ENCODE peak calls at places on chromosomes 11 and 22, in six cellular contexts. K is NCI-H187 treated with DMSO at 0.1 percent for 48 hours; N is mucosa of descending colon; R is stimulated activated CD4-positive, alpha-beta T cell treated with anti-CD3 and anti-CD28 coated beads, TNF-alpha, amount 100 ng/mL, for 1 hour; I is Calu3; P is GDM1. J is an unnamed sample.

GRCh38 chr11:34161812-34162506 is 56.5 kb downstream of the NAT10 start:
- DNase-seq in P (no peak), I (no peak), N (no peak), K (no peak), R (no peak), J (no peak)

GRCh38 chr11:12715941-12716340 is 41.7 kb downstream of the TEAD1 start:
- DNase-seq in K (no peak), I (no peak), R (no peak), N (no peak), P (no peak), J (no peak)

GRCh38 chr22:27171212-27171611 is 513.8 kb downstream of the MIAT start:
- DNase-seq in K (no peak), N (no peak), I (no peak), R (no peak), P (no peak), J (no peak)

GRCh38 chr11:63802637-63803414 is 10.4 kb upstream of the SPINDOC start:
- DNase-seq in R (no peak), P (no peak), I (no peak), K (peak), N (no peak), J (peak)

GRCh38 chr11:69899957-69900821 is 81.0 kb upstream of the FGF3 start:
- DNase-seq in K (no peak), R (no peak), I (peak), P (no peak), N (peak), J (no peak)

GRCh38 chr11:1841511-1842148 is 2.8 kb downstream of the TNNI2 start:
- DNase-seq in N (peak), K (no peak), I (no peak), P (no peak), R (no peak), J (no peak)

GRCh38 chr11:132228756-132229325 is 858.4 kb downstream of the NTM start:
- DNase-seq in I (no peak), R (no peak), K (no peak), N (no peak), P (no peak), J (no peak)

GRCh38 chr11:22878604-22879003 is 18.3 kb upstream of the CCDC179 start:
- DNase-seq in R (no peak), I (no peak), P (no peak), K (no peak), N (no peak), J (no peak)

GRCh38 chr11:41926339-41926738 is 466.9 kb upstream of the LRRC4C start:
- DNase-seq in R (no peak), I (no peak), K (no peak), N (no peak), P (no peak), J (no peak)

GRCh38 chr11:32571039-32571438 is 12.6 kb upstream of the EIF3M start:
- DNase-seq in N (no peak), I (no peak), R (no peak), K (no peak), P (no peak), J (no peak)

GRCh38 chr11:127247261-127247660 is 246.7 kb upstream of the KIRREL3 start:
- DNase-seq in P (no peak), N (no peak), K (peak), R (no peak), I (no peak), J (no peak)

GRCh38 chr22:25848954-25849353 is 107.0 kb downstream of the MYO18B start:
- DNase-seq in N (no peak), P (no peak), I (no peak), K (no peak), R (no peak), J (no peak)

GRCh38 chr22:21621891-21622623 is 7.8 kb downstream of the YDJC start:
- DNase-seq in K (no peak), R (no peak), P (no peak), N (no peak), I (no peak), J (no peak)

GRCh38 chr11:29251738-29252137 is 765.1 kb downstream of the KCNA4 start:
- DNase-seq in R (no peak), K (no peak), N (no peak), P (no peak), I (no peak), J (no peak)

GRCh38 chr11:85682330-85683305 is 3.4 kb downstream of the CCDC89 start:
- DNase-seq in N (peak), K (peak), I (no peak), P (peak), R (no peak), J (no peak)

GRCh38 chr11:44275241-44275640 is 34.7 kb downstream of the ALX4 start:
- DNase-seq in N (no peak), K (no peak), R (no peak), I (no peak), P (no peak), J (no peak)

GRCh38 chr22:32745251-32745995 is 56.1 kb upstream of the TIMP3 start:
- DNase-seq in N (no peak), R (no peak), I (peak), P (no peak), K (no peak), J (peak)

GRCh38 chr11:13105237-13105844 is 96.2 kb downstream of the RASSF10 start:
- DNase-seq in N (no peak), P (peak), I (peak), K (peak), R (no peak), J (no peak)

GRCh38 chr11:63985812-63986155 is 454 bp upstream of the OTUB1 start:
- DNase-seq in P (no peak), R (peak), I (peak), N (peak), K (no peak), J (no peak)

GRCh38 chr11:60947666-60948065 is 4.3 kb downstream of the SLC15A3 start:
- DNase-seq in I (no peak), K (no peak), R (no peak), N (no peak), P (no peak), J (no peak)

GRCh38 chr22:46788426-46789168 is 26.1 kb downstream of the TBC1D22A start:
- DNase-seq in N (no peak), I (no peak), P (no peak), R (no peak), K (no peak), J (no peak)

GRCh38 chr11:13869404-13869886 is 93.1 kb upstream of the SPON1 start:
- DNase-seq in R (no peak), K (no peak), N (no peak), I (no peak), P (no peak), J (no peak)

GRCh38 chr11:3161309-3161708 is 3.8 kb downstream of the OSBPL5 start:
- DNase-seq in P (no peak), K (no peak), I (no peak), N (peak), R (no peak), J (no peak)

GRCh38 chr22:26770624-26771023 is 113.2 kb downstream of the MIAT start:
- DNase-seq in I (no peak), N (no peak), K (no peak), P (no peak), R (no peak), J (peak)

GRCh38 chr22:24423519-24424000 is 3.8 kb upstream of the ADORA2A start:
- DNase-seq in R (no peak), I (peak), K (no peak), P (no peak), N (peak), J (no peak)

GRCh38 chr11:35059040-35059439 is 79.9 kb upstream of the CD44 start:
- DNase-seq in K (no peak), P (no peak), R (no peak), N (no peak), I (no peak), J (no peak)

GRCh38 chr11:86251285-86251830 is 6.8 kb downstream of the EED start:
- DNase-seq in P (no peak), I (no peak), R (no peak), K (no peak), N (no peak), J (no peak)

GRCh38 chr11:113234888-113235287 is 79.5 kb upstream of the TTC12 start:
- DNase-seq in I (no peak), N (no peak), K (no peak), P (no peak), R (no peak), J (no peak)

GRCh38 chr11:46697303-46697702 is 3.1 kb downstream of the ARHGAP1 start:
- DNase-seq in N (no peak), K (no peak), P (no peak), R (no peak), I (no peak), J (no peak)

GRCh38 chr11:69834811-69835800 is 15.9 kb upstream of the FGF3 start:
- DNase-seq in K (no peak), R (no peak), N (no peak), I (no peak), P (no peak), J (no peak)

GRCh38 chr22:29149841-29150555 is 55.7 kb upstream of the EMID1 start:
- DNase-seq in R (no peak), N (no peak), P (no peak), K (no peak), I (no peak), J (no peak)

GRCh38 chr11:46003647-46004046 is 81.2 kb downstream of the LARGE2 start:
- DNase-seq in N (no peak), R (no peak), K (no peak), I (no peak), P (peak), J (no peak)

GRCh38 chr22:16988257-16988656 is 19.8 kb downstream of the GAB4 start:
- DNase-seq in R (no peak), I (no peak), N (no peak), P (no peak), K (no peak), J (no peak)

GRCh38 chr11:119873761-119874421 is 144.9 kb upstream of the NECTIN1 start:
- DNase-seq in R (no peak), N (no peak), K (no peak), I (no peak), P (no peak), J (no peak)

GRCh38 chr11:59556883-59557205 is 45.5 kb downstream of the OR4D9 start:
- DNase-seq in N (no peak), K (no peak), R (no peak), I (no peak), P (no peak), J (no peak)

GRCh38 chr11:133163463-133164419 is 368.6 kb downstream of the OPCML start:
- DNase-seq in R (no peak), P (no peak), K (no peak), I (peak), N (no peak), J (peak)

GRCh38 chr22:30205281-30206115 is 41.1 kb downstream of the LIF start:
- DNase-seq in K (no peak), I (no peak), N (no peak), R (no peak), P (no peak), J (peak)

GRCh38 chr11:70415642-70416395 is 17.5 kb downstream of the CTTN start:
- DNase-seq in K (no peak), N (no peak), P (no peak), I (no peak), R (no peak), J (no peak)